ENCODE peak calls at places on chromosome 16, in six cellular contexts. H is CD8-positive, alpha-beta memory T cell; N is endothelial cell of umbilical vein; Z is pancreas; Y is MM.1S; T is GM23248. B is an unnamed sample.

GRCh38 chr16:72840591-72841381 is 207.1 kb downstream of the ZFHX3 start:
- DNase-seq in N (no peak), Z (no peak), T (no peak), Y (no peak), H (no peak), B (no peak)

GRCh38 chr16:19574625-19575024 is 19.1 kb downstream of the VPS35L start:
- DNase-seq in T (no peak), Y (no peak), H (no peak), Z (no peak), N (no peak), B (no peak)

GRCh38 chr16:21268236-21268635 is 9.9 kb downstream of the CRYM start:
- DNase-seq in H (no peak), T (no peak), Z (no peak), N (no peak), Y (no peak), B (no peak)

GRCh38 chr16:52265446-52265861 is 281.5 kb downstream of the TOX3 start:
- DNase-seq in Z (no peak), T (no peak), N (no peak), Y (no peak), H (no peak), B (no peak)

GRCh38 chr16:86894925-86895324 is 316.6 kb downstream of the FOXL1 start:
- DNase-seq in N (no peak), T (no peak), Y (no peak), H (no peak), Z (no peak), B (no peak)

GRCh38 chr16:69613283-69614154 is 47.8 kb downstream of the NFAT5 start:
- DNase-seq in H (no peak), T (peak; percentile 70), Z (no peak), N (no peak), Y (no peak), B (no peak)

GRCh38 chr16:528111-529011 is 849 bp downstream of the CAPN15 start:
- DNase-seq in H (peak; percentile 43), Y (peak; percentile 17), T (peak; percentile 91), N (peak; percentile 54), Z (no peak), B (no peak)

GRCh38 chr16:70432800-70433455 is 6.0 kb downstream of the ST3GAL2 start:
- DNase-seq in H (no peak), T (peak; percentile 32), Y (no peak), Z (no peak), N (no peak), B (no peak)

GRCh38 chr16:26731729-26732128 is 335.0 kb upstream of the C16orf82 start:
- DNase-seq in N (no peak), T (no peak), H (no peak), Y (no peak), Z (no peak), B (no peak)

GRCh38 chr16:28932339-28933141 is 769 bp downstream of the CD19 start:
- DNase-seq in N (no peak), H (no peak), Z (no peak), T (no peak), Y (no peak), B (no peak)

GRCh38 chr16:6549415-6549814 is 783.2 kb upstream of the RBFOX1 start:
- DNase-seq in Y (no peak), Z (no peak), H (no peak), T (no peak), N (no peak), B (no peak)

GRCh38 chr16:85777583-85778310 is 21.6 kb downstream of the EMC8 start:
- DNase-seq in T (peak; percentile 6), H (no peak), Y (no peak), Z (no peak), N (no peak), B (no peak)

GRCh38 chr16:81278526-81278925 is 36.2 kb upstream of the GAN start:
- DNase-seq in Y (no peak), T (no peak), Z (no peak), N (no peak), H (no peak), B (no peak)

GRCh38 chr16:71762186-71762585 is 37.7 kb upstream of the PHLPP2 start:
- DNase-seq in H (no peak), Z (no peak), T (peak; percentile 71), Y (no peak), N (no peak), B (no peak)

GRCh38 chr16:55542459-55543082 is 23.9 kb upstream of the CAPNS2 start:
- DNase-seq in Y (no peak), Z (no peak), H (no peak), T (peak; percentile 87), N (peak; percentile 69), B (no peak)

GRCh38 chr16:1614226-1615102 is 2.3 kb downstream of the CRAMP1 start:
- DNase-seq in T (peak; percentile 84), Y (no peak), N (peak; percentile 32), Z (peak; percentile 67), H (peak; percentile 9), B (no peak)

GRCh38 chr16:52501746-52502145 is 45.2 kb downstream of the TOX3 start:
- DNase-seq in H (no peak), Z (no peak), Y (no peak), N (no peak), T (no peak), B (no peak)

GRCh38 chr16:17705847-17706246 is 235.1 kb upstream of the XYLT1 start:
- DNase-seq in Y (no peak), H (no peak), Z (no peak), T (no peak), N (no peak), B (no peak)

GRCh38 chr16:55849536-55849935 is 16.6 kb upstream of the CES1 start:
- DNase-seq in T (no peak), Z (no peak), H (no peak), N (no peak), Y (no peak), B (no peak)

GRCh38 chr16:11052080-11052808 is 107.9 kb downstream of the CLEC16A start:
- DNase-seq in N (no peak), Z (no peak), Y (no peak), T (no peak), H (no peak), B (no peak)

GRCh38 chr16:86044881-86045600 is 146.1 kb downstream of the IRF8 start:
- DNase-seq in Y (peak; percentile 23), T (no peak), N (no peak), Z (no peak), H (no peak), B (no peak)

GRCh38 chr16:89232107-89232506 is 14.6 kb downstream of the ZNF778 start:
- DNase-seq in H (no peak), Z (no peak), N (no peak), T (no peak), Y (no peak), B (no peak)
- H3K9me3 ChIP-seq in H (peaks cover 12% of the 10 kb centered on the region), Z (no peaks in the 10 kb centered on the region), N (peaks cover 19% of the 10 kb centered on the region), T (no peaks in the 10 kb centered on the region), Y (no peaks in the 10 kb centered on the region), B (peaks cover 7% of the 10 kb centered on the region)

GRCh38 chr16:2763173-2763572 is 10.7 kb downstream of the SRRM2 start:
- DNase-seq in T (no peak), N (no peak), Y (no peak), Z (no peak), H (no peak), B (no peak)

GRCh38 chr16:2761886-2762583 is 9.6 kb downstream of the SRRM2 start:
- DNase-seq in H (no peak), Y (no peak), Z (no peak), N (no peak), T (no peak), B (no peak)

GRCh38 chr16:2762711-2763110 is 10.3 kb downstream of the SRRM2 start:
- DNase-seq in Y (no peak), H (no peak), N (no peak), Z (no peak), T (no peak), B (no peak)

GRCh38 chr16:2764718-2765117 is 12.3 kb downstream of the SRRM2 start:
- DNase-seq in N (no peak), Z (no peak), H (no peak), Y (no peak), T (no peak), B (no peak)

DNA sequence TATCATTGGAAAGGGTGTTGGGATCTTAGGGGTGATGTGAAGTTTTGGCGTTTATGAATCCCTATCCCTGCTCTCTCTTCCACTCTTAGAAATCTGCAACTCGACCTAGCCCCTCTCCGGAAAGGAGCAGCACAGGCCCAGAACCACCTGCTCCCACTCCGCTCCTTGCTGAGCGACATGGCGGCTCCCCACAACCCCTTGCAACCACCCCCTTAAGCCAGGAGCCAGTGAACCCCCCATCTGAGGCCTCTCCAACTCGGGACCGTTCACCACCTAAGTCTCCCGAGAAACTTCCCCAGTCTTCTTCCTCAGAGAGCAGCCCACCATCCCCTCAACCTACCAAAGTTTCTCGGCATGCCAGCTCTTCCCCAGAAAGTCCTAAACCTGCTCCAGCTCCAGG is 9.0 kb downstream of the SRRM2 start:
- DNase-seq in T (no peak), Z (no peak), Y (no peak), H (no peak), N (no peak), B (no peak)
- H3K9me3 ChIP-seq in T (no peaks in the 10 kb centered on the region), Z (no peaks in the 10 kb centered on the region), Y (no peaks in the 10 kb centered on the region), H (no peaks in the 10 kb centered on the region), N (no peaks in the 10 kb centered on the region), B (no peaks in the 10 kb centered on the region)

GRCh38 chr16:35908942-35909341 is 2449.5 kb downstream of the TP53TG3F start:
- DNase-seq in H (no peak), N (no peak), T (no peak), Y (no peak), Z (no peak), B (no peak)

GRCh38 chr16:35911899-35912298 is 2452.5 kb downstream of the TP53TG3F start:
- DNase-seq in H (no peak), N (no peak), T (no peak), Z (no peak), Y (no peak), B (no peak)

GRCh38 chr16:35908152-35908551 is 2448.7 kb downstream of the TP53TG3F start:
- DNase-seq in Z (no peak), Y (no peak), H (no peak), T (no peak), N (no peak), B (no peak)

GRCh38 chr16:35910409-35910808 is 2451.0 kb downstream of the TP53TG3F start:
- DNase-seq in Y (no peak), H (no peak), T (no peak), Z (no peak), N (no peak), B (no peak)

GRCh38 chr16:35909351-35909954 is 2450.0 kb downstream of the TP53TG3F start:
- DNase-seq in Z (no peak), Y (no peak), N (no peak), T (no peak), H (no peak), B (no peak)
- H3K9me3 ChIP-seq in Z (no peaks in the 10 kb centered on the region), Y (no peaks in the 10 kb centered on the region), N (peaks cover 5% of the 10 kb centered on the region), T (no peaks in the 10 kb centered on the region), H (peaks cover 8% of the 10 kb centered on the region), B (no peaks in the 10 kb centered on the region)

GRCh38 chr16:23141500-23141899 is 7.8 kb downstream of the USP31 start:
- DNase-seq in T (no peak), Y (no peak), N (no peak), Z (no peak), H (no peak), B (no peak)

GRCh38 chr16:23141033-23141432 is 8.2 kb downstream of the USP31 start:
- DNase-seq in Z (no peak), H (no peak), T (no peak), Y (no peak), N (no peak), B (no peak)

GRCh38 chr16:23141959-23142740 is 7.1 kb downstream of the USP31 start:
- DNase-seq in Z (no peak), T (no peak), N (no peak), H (no peak), Y (no peak), B (no peak)

GRCh38 chr16:23137818-23138217 is 11.4 kb downstream of the USP31 start:
- DNase-seq in T (no peak), Z (no peak), H (no peak), N (no peak), Y (no peak), B (no peak)

GRCh38 chr16:23140082-23140481 is 9.2 kb downstream of the USP31 start:
- DNase-seq in Y (no peak), T (no peak), H (no peak), N (no peak), Z (no peak), B (no peak)
- H3K9me3 ChIP-seq in Y (no peaks in the 10 kb centered on the region), T (no peaks in the 10 kb centered on the region), H (no peaks in the 10 kb centered on the region), N (no peaks in the 10 kb centered on the region), Z (no peaks in the 10 kb centered on the region), B (no peaks in the 10 kb centered on the region)

B was measured in T-helper 17 cell.